ENCODE peak calls at places on chromosome 18, in eight cellular contexts. One of them, this sample, is unnamed.

GRCh38 chr18:77065221-77065981 is 67.2 kb downstream of the MBP start:
- DNase-seq in cardiac fibroblast: peak; percentile 96
- DNase-seq in pancreas: no peak
- DNase-seq in neural progenitor cell: no peak
- DNase-seq in body of pancreas: no peak
- DNase-seq in left lung: peak; percentile 86
- DNase-seq in dorsolateral prefrontal cortex: no peak
- DNase-seq in gastrocnemius medialis: no peak
- DNase-seq in this sample: no peak

GRCh38 chr18:35478520-35479435 is 19.0 kb downstream of the INO80C start:
- DNase-seq in gastrocnemius medialis: no peak
- DNase-seq in pancreas: no peak
- DNase-seq in body of pancreas: no peak
- DNase-seq in left lung: no peak
- DNase-seq in cardiac fibroblast: peak; percentile 99
- DNase-seq in dorsolateral prefrontal cortex: no peak
- DNase-seq in neural progenitor cell: no peak
- DNase-seq in this sample: peak; percentile 80

GRCh38 chr18:2903006-2903405 is 56.2 kb downstream of the EMILIN2 start:
- DNase-seq in dorsolateral prefrontal cortex: no peak
- DNase-seq in cardiac fibroblast: peak; percentile 71
- DNase-seq in pancreas: no peak
- DNase-seq in body of pancreas: no peak
- DNase-seq in gastrocnemius medialis: peak; percentile 29
- DNase-seq in neural progenitor cell: no peak
- DNase-seq in left lung: no peak
- DNase-seq in this sample: no peak

GRCh38 chr18:30192216-30192615 is 850.3 kb downstream of the DSC3 start:
- DNase-seq in dorsolateral prefrontal cortex: no peak
- DNase-seq in left lung: no peak
- DNase-seq in body of pancreas: no peak
- DNase-seq in cardiac fibroblast: no peak
- DNase-seq in neural progenitor cell: peak; percentile 16
- DNase-seq in gastrocnemius medialis: no peak
- DNase-seq in pancreas: no peak
- DNase-seq in this sample: no peak

GRCh38 chr18:21264651-21265050 is 22.6 kb downstream of the GREB1L start:
- DNase-seq in neural progenitor cell: peak; percentile 81
- DNase-seq in cardiac fibroblast: peak; percentile 60
- DNase-seq in pancreas: peak; percentile 11
- DNase-seq in left lung: no peak
- DNase-seq in body of pancreas: peak; percentile 22
- DNase-seq in dorsolateral prefrontal cortex: no peak
- DNase-seq in gastrocnemius medialis: no peak
- DNase-seq in this sample: no peak

GRCh38 chr18:41744664-41745063 is 210.4 kb upstream of the PIK3C3 start:
- DNase-seq in pancreas: no peak
- DNase-seq in neural progenitor cell: peak; percentile 60
- DNase-seq in left lung: no peak
- DNase-seq in body of pancreas: no peak
- DNase-seq in gastrocnemius medialis: no peak
- DNase-seq in cardiac fibroblast: no peak
- DNase-seq in dorsolateral prefrontal cortex: no peak
- DNase-seq in this sample: no peak

GRCh38 chr18:60146220-60146960 is 226.2 kb downstream of the MC4R start:
- DNase-seq in body of pancreas: no peak
- DNase-seq in neural progenitor cell: no peak
- DNase-seq in dorsolateral prefrontal cortex: no peak
- DNase-seq in pancreas: no peak
- DNase-seq in left lung: no peak
- DNase-seq in cardiac fibroblast: peak; percentile 2
- DNase-seq in gastrocnemius medialis: no peak
- DNase-seq in this sample: no peak

GRCh38 chr18:78138993-78139496 is 840.6 kb upstream of the SALL3 start:
- DNase-seq in left lung: no peak
- DNase-seq in cardiac fibroblast: no peak
- DNase-seq in pancreas: no peak
- DNase-seq in gastrocnemius medialis: no peak
- DNase-seq in dorsolateral prefrontal cortex: no peak
- DNase-seq in body of pancreas: no peak
- DNase-seq in neural progenitor cell: peak; percentile 72
- DNase-seq in this sample: no peak

GRCh38 chr18:68017385-68017784 is 500.9 kb upstream of the DSEL start:
- DNase-seq in pancreas: no peak
- DNase-seq in body of pancreas: no peak
- DNase-seq in dorsolateral prefrontal cortex: no peak
- DNase-seq in neural progenitor cell: no peak
- DNase-seq in left lung: no peak
- DNase-seq in gastrocnemius medialis: no peak
- DNase-seq in cardiac fibroblast: no peak
- DNase-seq in this sample: no peak

GRCh38 chr18:39448942-39449341 is 1883.3 kb upstream of the CELF4 start:
- DNase-seq in neural progenitor cell: no peak
- DNase-seq in dorsolateral prefrontal cortex: no peak
- DNase-seq in pancreas: no peak
- DNase-seq in cardiac fibroblast: peak; percentile 52
- DNase-seq in gastrocnemius medialis: no peak
- DNase-seq in body of pancreas: no peak
- DNase-seq in left lung: no peak
- DNase-seq in this sample: no peak

GRCh38 chr18:67938691-67939090 is 422.2 kb upstream of the DSEL start:
- DNase-seq in cardiac fibroblast: peak; percentile 36
- DNase-seq in body of pancreas: no peak
- DNase-seq in dorsolateral prefrontal cortex: no peak
- DNase-seq in neural progenitor cell: no peak
- DNase-seq in gastrocnemius medialis: no peak
- DNase-seq in pancreas: no peak
- DNase-seq in left lung: no peak
- DNase-seq in this sample: no peak

GRCh38 chr18:5031216-5031615 is 165.8 kb downstream of the AKAIN1 start:
- DNase-seq in gastrocnemius medialis: no peak
- DNase-seq in cardiac fibroblast: no peak
- DNase-seq in pancreas: no peak
- DNase-seq in dorsolateral prefrontal cortex: no peak
- DNase-seq in left lung: no peak
- DNase-seq in neural progenitor cell: no peak
- DNase-seq in body of pancreas: no peak
- DNase-seq in this sample: no peak

GRCh38 chr18:48877941-48878340 is 72.8 kb downstream of the SMAD7 start:
- DNase-seq in dorsolateral prefrontal cortex: no peak
- DNase-seq in cardiac fibroblast: no peak
- DNase-seq in left lung: no peak
- DNase-seq in body of pancreas: no peak
- DNase-seq in neural progenitor cell: no peak
- DNase-seq in pancreas: no peak
- DNase-seq in gastrocnemius medialis: no peak
- DNase-seq in this sample: no peak

GRCh38 chr18:55268146-55268545 is 308.9 kb upstream of the CCDC68 start:
- DNase-seq in dorsolateral prefrontal cortex: no peak
- DNase-seq in gastrocnemius medialis: no peak
- DNase-seq in body of pancreas: no peak
- DNase-seq in pancreas: no peak
- DNase-seq in neural progenitor cell: no peak
- DNase-seq in cardiac fibroblast: no peak
- DNase-seq in left lung: no peak
- DNase-seq in this sample: no peak

GRCh38 chr18:79199691-79200374 is 130.6 kb downstream of the ATP9B start:
- DNase-seq in left lung: no peak
- DNase-seq in neural progenitor cell: no peak
- DNase-seq in gastrocnemius medialis: no peak
- DNase-seq in cardiac fibroblast: peak; percentile 12
- DNase-seq in pancreas: no peak
- DNase-seq in body of pancreas: no peak
- DNase-seq in dorsolateral prefrontal cortex: no peak
- DNase-seq in this sample: no peak

GRCh38 chr18:52334896-52335295 is 5.1 kb upstream of the DCC start:
- DNase-seq in neural progenitor cell: no peak
- DNase-seq in dorsolateral prefrontal cortex: no peak
- DNase-seq in body of pancreas: no peak
- DNase-seq in pancreas: no peak
- DNase-seq in left lung: no peak
- DNase-seq in gastrocnemius medialis: no peak
- DNase-seq in cardiac fibroblast: no peak
- DNase-seq in this sample: no peak

GRCh38 chr18:72878561-72878960 is 10.8 kb upstream of the NETO1 start:
- DNase-seq in cardiac fibroblast: no peak
- DNase-seq in dorsolateral prefrontal cortex: no peak
- DNase-seq in body of pancreas: no peak
- DNase-seq in pancreas: no peak
- DNase-seq in gastrocnemius medialis: no peak
- DNase-seq in left lung: no peak
- DNase-seq in neural progenitor cell: peak; percentile 27
- DNase-seq in this sample: no peak

GRCh38 chr18:58103339-58103930 is 59.4 kb downstream of the NEDD4L start:
- DNase-seq in dorsolateral prefrontal cortex: no peak
- DNase-seq in body of pancreas: no peak
- DNase-seq in gastrocnemius medialis: no peak
- DNase-seq in cardiac fibroblast: peak; percentile 4
- DNase-seq in neural progenitor cell: no peak
- DNase-seq in left lung: no peak
- DNase-seq in pancreas: no peak
- DNase-seq in this sample: no peak
- H3K4me3 ChIP-seq in dorsolateral prefrontal cortex: no peak overlapping the region
- H3K4me3 ChIP-seq in body of pancreas: no peak overlapping the region
- H3K4me3 ChIP-seq in gastrocnemius medialis: no peak overlapping the region
- H3K4me3 ChIP-seq in cardiac fibroblast: no peak overlapping the region
- H3K4me3 ChIP-seq in neural progenitor cell: no peak overlapping the region
- H3K4me3 ChIP-seq in left lung: no peak overlapping the region
- H3K4me3 ChIP-seq in pancreas: no peak overlapping the region
- H3K4me3 ChIP-seq in this sample: no peak overlapping the region

DNA sequence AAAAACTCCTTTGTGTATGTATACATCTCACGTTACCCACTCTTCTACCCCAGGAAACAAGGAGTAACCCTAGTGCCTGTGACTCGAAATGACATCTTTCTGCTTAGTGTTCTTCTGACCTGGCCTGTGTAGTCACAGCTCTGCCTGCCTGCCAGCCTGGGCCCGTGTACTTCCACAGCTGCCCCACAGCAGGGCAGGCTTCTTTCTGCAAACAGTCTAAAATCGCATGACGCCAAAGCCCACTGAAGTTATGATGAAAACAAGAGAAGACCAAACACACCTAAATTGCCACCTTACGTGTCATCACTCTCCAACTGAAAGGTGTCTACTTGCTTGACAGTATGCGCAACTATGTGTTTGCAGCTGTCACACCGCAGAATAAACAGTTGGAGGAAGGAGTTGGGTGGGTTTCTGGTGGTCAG is 1.5 kb downstream of the GAREM1 start:
- DNase-seq in dorsolateral prefrontal cortex: peak; percentile 58
- DNase-seq in cardiac fibroblast: peak; percentile 58
- DNase-seq in left lung: peak; percentile 61
- DNase-seq in body of pancreas: peak; percentile 78
- DNase-seq in gastrocnemius medialis: peak; percentile 18
- DNase-seq in neural progenitor cell: peak; percentile 48
- DNase-seq in pancreas: peak; percentile 61
- DNase-seq in this sample: no peak
- TF ChIP-seq CTCF in dorsolateral prefrontal cortex: peak; percentile 38
- TF ChIP-seq CTCF in cardiac fibroblast: no peak
- TF ChIP-seq CTCF in left lung: no peak
- TF ChIP-seq CTCF in body of pancreas: peak; percentile 40
- TF ChIP-seq CTCF in gastrocnemius medialis: no peak
- TF ChIP-seq CTCF in neural progenitor cell: peak; percentile 19
- TF ChIP-seq CTCF in pancreas: no peak
- TF ChIP-seq CTCF in this sample: no peak

DNA sequence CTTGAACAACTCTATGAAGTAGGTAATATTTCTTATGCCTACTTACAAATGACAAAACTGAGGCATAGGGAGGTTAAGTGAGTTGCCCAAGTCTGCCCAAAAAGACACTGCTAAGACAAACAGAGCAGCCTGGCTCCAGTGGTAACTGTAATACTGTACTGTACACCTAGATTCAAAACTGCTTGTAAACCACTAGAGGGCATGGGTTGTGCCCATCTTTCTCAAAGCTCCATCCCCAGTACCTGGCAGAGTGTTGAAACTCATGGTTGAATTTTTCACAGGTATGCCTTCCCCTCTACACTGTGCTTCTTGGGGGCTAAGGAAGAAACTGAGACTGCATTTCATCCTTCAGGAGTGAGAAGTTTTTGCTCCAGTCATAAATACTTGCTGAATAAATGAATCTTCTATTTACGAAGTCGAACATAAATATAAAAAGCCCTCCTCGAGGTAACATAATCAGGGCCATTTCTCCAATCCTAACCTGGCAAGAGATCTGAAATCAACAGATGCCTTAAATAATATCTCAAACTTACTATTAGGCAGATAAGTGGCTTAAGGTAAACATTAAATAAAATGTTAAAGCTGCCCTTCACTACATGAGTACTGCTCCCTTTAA is 2.0 kb downstream of the PPP4R1 start:
- DNase-seq in cardiac fibroblast: peak; percentile 64
- DNase-seq in neural progenitor cell: peak; percentile 32
- DNase-seq in left lung: no peak
- DNase-seq in pancreas: peak; percentile 48
- DNase-seq in body of pancreas: peak; percentile 67
- DNase-seq in gastrocnemius medialis: no peak
- DNase-seq in dorsolateral prefrontal cortex: no peak
- DNase-seq in this sample: no peak
- H3K4me3 ChIP-seq in cardiac fibroblast: peak overlapping the region; percentile 81
- H3K4me3 ChIP-seq in neural progenitor cell: peak overlapping the region; percentile 95
- H3K4me3 ChIP-seq in left lung: peak overlapping the region; percentile 56
- H3K4me3 ChIP-seq in pancreas: no peak overlapping the region
- H3K4me3 ChIP-seq in body of pancreas: no peak overlapping the region
- H3K4me3 ChIP-seq in gastrocnemius medialis: peak overlapping the region; percentile 81
- H3K4me3 ChIP-seq in dorsolateral prefrontal cortex: no peak overlapping the region
- H3K4me3 ChIP-seq in this sample: peak overlapping the region; percentile 94

GRCh38 chr18:9824862-9825479 is 60.8 kb upstream of the TXNDC2 start:
- DNase-seq in body of pancreas: no peak
- DNase-seq in gastrocnemius medialis: no peak
- DNase-seq in neural progenitor cell: no peak
- DNase-seq in cardiac fibroblast: no peak
- DNase-seq in pancreas: no peak
- DNase-seq in left lung: no peak
- DNase-seq in dorsolateral prefrontal cortex: no peak
- DNase-seq in this sample: no peak
- TF ChIP-seq CTCF in body of pancreas: no peak
- TF ChIP-seq CTCF in gastrocnemius medialis: no peak
- TF ChIP-seq CTCF in neural progenitor cell: no peak
- TF ChIP-seq CTCF in cardiac fibroblast: no peak
- TF ChIP-seq CTCF in pancreas: no peak
- TF ChIP-seq CTCF in left lung: no peak
- TF ChIP-seq CTCF in dorsolateral prefrontal cortex: no peak
- TF ChIP-seq CTCF in this sample: no peak

DNA sequence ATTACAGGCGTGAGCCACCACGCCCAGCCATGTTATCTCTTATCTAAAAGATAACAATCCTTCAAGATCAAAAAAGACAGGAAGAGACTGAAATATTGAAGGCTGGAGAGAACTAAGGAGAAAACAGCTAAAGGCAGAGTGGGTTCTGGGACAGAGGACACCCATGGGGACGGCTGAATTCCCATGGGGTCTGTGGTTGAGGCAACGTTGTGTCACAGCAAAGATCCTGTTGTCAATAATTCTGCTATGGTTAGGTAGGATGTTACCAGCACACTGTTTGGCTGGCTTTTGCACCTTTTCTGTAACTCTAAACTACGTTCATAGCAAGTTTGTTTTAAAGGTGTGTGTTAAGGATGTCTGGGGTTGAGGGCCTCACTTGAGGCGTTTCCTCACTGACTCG is 137.7 kb upstream of the APCDD1 start:
- DNase-seq in pancreas: no peak
- DNase-seq in dorsolateral prefrontal cortex: no peak
- DNase-seq in neural progenitor cell: no peak
- DNase-seq in gastrocnemius medialis: no peak
- DNase-seq in body of pancreas: no peak
- DNase-seq in cardiac fibroblast: no peak
- DNase-seq in left lung: no peak
- DNase-seq in this sample: no peak
- H3K4me3 ChIP-seq in pancreas: no peak overlapping the region
- H3K4me3 ChIP-seq in dorsolateral prefrontal cortex: no peak overlapping the region
- H3K4me3 ChIP-seq in neural progenitor cell: no peak overlapping the region
- H3K4me3 ChIP-seq in gastrocnemius medialis: no peak overlapping the region
- H3K4me3 ChIP-seq in body of pancreas: no peak overlapping the region
- H3K4me3 ChIP-seq in cardiac fibroblast: no peak overlapping the region
- H3K4me3 ChIP-seq in left lung: no peak overlapping the region
- H3K4me3 ChIP-seq in this sample: no peak overlapping the region

This sample was measured in RWPE2.